ENCODE peak calls at places on chromosomes 16 and 17, in seven cellular contexts. I is stomach, A is ovary, T is thyroid gland, G is uterus, C is suprapubic skin, L is lower leg skin. P is an unnamed sample.

GRCh38 chr16:16917201-16917600 is 538.3 kb downstream of the NPIPA7 start:
- DNase-seq in I (no peak), A (no peak), T (peak; percentile 1), G (no peak), C (no peak), L (no peak), P (no peak)

GRCh38 chr17:56824503-56824902 is 9.2 kb downstream of the C17orf67 start:
- DNase-seq in I (no peak), A (no peak), T (no peak), G (no peak), C (no peak), L (no peak), P (no peak)

GRCh38 chr17:72031219-72031906 is 89.5 kb upstream of the SOX9 start:
- DNase-seq in I (no peak), A (no peak), T (no peak), G (no peak), C (no peak), L (no peak), P (no peak)

GRCh38 chr16:88854306-88855111 is 2.2 kb downstream of the GALNS start:
- DNase-seq in I (no peak), A (peak; percentile 34), T (no peak), G (no peak), C (no peak), L (no peak), P (no peak)

GRCh38 chr17:82875418-82875856 is 35.6 kb upstream of the ZNF750 start:
- DNase-seq in I (peak; percentile 87), A (no peak), T (peak; percentile 64), G (no peak), C (peak; percentile 81), L (peak; percentile 82), P (peak; percentile 79)

GRCh38 chr16:7615565-7615964 is 282.9 kb downstream of the RBFOX1 start:
- DNase-seq in I (no peak), A (no peak), T (no peak), G (no peak), C (no peak), L (no peak), P (no peak)

GRCh38 chr17:79007504-79008381 is 1.8 kb downstream of the CANT1 start:
- DNase-seq in I (no peak), A (no peak), T (no peak), G (peak; percentile 13), C (peak; percentile 56), L (no peak), P (peak; percentile 45)

GRCh38 chr16:85555549-85556455 is 57.3 kb upstream of the GSE1 start:
- DNase-seq in I (peak; percentile 55), A (peak; percentile 66), T (peak; percentile 60), G (peak; percentile 55), C (no peak), L (no peak), P (no peak)

GRCh38 chr17:50689956-50690886 is 17.5 kb downstream of the ANKRD40 start:
- DNase-seq in I (no peak), A (no peak), T (peak; percentile 80), G (no peak), C (peak; percentile 51), L (no peak), P (no peak)

GRCh38 chr17:9144502-9145233 is 123.4 kb downstream of the NTN1 start:
- DNase-seq in I (no peak), A (no peak), T (no peak), G (no peak), C (no peak), L (no peak), P (no peak)

GRCh38 chr17:6070280-6070894 is at the start of gene WSCD1:
- DNase-seq in I (peak; percentile 45), A (no peak), T (peak; percentile 35), G (no peak), C (no peak), L (no peak), P (no peak)

DNA sequence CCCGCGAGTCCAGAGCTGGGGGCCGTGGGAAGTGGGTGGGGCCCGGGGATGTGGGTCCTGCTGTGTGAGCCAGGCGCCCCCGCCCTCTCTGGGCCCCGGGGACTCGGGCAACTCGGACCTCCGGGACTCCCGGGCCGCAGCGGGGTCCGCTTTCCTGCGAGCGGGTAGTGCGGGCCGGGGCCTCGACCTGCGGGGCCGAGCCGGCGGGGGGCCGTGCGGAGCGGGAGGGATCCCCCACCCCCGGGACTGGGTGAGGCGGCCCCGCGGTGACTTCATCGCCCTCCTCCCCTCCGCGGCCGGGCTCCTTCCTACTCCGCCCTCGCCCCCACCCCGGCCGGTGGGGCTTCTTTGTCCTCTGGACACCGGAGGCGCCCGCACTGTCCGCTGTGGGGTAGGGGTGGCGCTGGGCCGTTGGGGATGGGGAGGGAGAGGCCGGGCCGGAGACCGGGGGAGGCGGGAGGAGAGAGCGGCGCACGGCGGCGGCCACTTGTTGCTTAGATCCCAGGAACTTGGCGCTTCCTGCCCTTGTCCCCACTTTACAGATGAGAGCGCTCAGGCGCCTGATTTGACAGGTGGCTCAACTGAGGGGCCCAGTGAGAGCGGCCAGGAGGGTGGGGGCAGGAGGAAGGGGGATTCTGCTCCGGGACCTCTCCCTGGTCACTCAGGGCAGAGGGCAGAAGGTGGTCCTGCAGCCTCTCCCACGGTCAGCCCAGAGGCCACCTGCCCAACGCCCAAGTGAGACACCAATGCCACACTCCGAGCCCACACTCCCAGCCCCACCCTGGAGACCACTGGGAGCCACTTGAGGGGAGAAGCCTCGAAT is 884 bp downstream of the CMTM3 start:
- DNase-seq in I (peak; percentile 40), A (peak; percentile 78), T (peak; percentile 45), G (peak; percentile 67), C (peak; percentile 85), L (no peak), P (no peak)
- TF ChIP-seq POLR2A in I (no peak), A (no peak), T (no peak), G (no peak), C (no peak), L (no peak), P (no peak)

DNA sequence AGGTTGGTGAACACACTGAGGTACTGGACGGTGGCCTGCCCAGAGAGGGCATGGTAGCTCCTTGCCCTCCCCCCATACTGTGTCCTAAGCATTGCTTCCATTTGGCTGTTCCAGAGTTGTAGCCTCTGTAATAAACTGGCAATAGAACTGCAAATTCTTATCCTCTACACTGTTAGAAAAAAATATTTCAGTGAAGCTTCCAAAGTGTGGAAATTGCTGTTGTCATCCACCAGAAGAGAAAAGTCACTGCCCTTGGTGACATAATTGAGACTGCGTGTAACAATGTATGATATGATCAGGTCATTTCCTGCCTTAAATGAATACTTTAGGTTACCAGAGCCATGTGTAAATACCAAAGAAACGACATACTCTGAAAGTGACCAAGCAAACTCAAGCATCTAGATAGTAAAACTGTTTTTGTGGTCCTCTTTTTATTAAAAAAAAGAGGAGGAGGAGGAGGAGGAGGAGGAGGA is 65.9 kb downstream of the CEP95 start:
- DNase-seq in I (no peak), A (no peak), T (no peak), G (no peak), C (no peak), L (no peak), P (no peak)
- TF ChIP-seq POLR2A in I (no peak), A (no peak), T (no peak), G (no peak), C (no peak), L (no peak), P (no peak)

GRCh38 chr16:81752225-81752875 is 26.7 kb upstream of the PLCG2 start:
- DNase-seq in I (peak; percentile 52), A (no peak), T (no peak), G (no peak), C (no peak), L (peak; percentile 53), P (no peak)
- TF ChIP-seq POLR2A in I (no peak), A (no peak), T (no peak), G (no peak), C (no peak), L (no peak), P (no peak)

DNA sequence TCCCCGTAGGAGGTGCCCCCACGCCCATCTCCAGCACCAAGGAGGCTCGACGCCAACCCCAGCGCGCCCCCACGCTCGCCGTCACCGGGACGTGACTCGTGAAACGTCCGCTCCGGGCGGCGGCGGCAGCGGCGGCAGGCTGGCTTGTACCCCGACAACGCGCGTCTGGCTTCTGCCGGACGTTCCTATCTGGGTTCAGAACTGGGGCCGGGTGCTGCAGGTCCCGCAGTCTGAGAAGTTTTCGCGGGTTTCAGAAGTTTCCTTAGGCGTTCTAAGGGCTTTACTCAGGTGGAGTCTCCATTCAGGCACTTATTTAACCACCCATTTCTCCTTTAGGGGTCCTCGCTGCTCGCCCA is 672 bp upstream of the ALKBH5 start:
- DNase-seq in I (peak; percentile 78), A (peak; percentile 92), T (peak; percentile 87), G (peak; percentile 89), C (peak; percentile 93), L (peak; percentile 77), P (no peak)
- TF ChIP-seq POLR2A in I (no peak), A (peak; percentile 40), T (no peak), G (no peak), C (peak; percentile 15), L (no peak), P (peak; percentile 27)

DNA sequence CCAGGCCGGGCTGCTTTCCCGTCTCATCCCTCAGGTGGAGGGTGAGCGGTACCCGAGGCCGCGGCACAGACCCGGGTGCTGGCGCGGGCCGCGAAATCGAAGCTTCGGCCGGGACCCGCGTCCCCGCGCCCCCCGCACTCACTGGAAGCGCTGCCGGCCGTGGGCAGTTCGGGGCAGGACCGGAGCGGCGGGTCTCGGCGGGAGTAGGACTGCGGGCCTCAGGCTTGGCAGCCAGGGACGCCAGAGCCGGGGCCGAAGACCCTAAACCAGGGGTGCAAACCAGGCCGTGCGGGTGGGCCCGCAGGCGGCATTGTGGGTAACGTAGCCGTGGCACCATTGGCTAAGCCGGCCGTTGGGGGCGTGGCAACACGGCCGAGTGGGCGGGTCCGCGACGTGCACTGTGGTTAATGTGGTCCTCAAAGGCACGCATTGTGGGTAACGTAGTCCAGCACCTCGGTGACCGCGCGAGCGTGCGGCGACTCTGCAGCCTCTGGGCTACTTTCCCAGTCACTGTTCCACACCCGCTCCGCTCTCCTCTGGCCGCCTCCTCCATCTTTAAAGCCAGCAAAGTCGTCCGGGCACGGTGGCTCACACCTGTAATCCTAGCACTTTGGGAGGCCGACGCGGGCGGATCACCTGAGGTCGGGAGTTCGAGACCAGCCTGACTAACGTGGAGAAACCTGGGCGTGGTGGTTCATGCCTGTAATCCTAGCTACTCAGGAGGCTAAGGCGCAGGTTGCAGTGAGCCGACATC is at the start of gene ZNF500:
- DNase-seq in I (peak; percentile 99), A (peak; percentile 99), T (peak; percentile 99), G (peak; percentile 99), C (peak; percentile 99), L (peak; percentile 98), P (peak; percentile 98)
- TF ChIP-seq POLR2A in I (no peak), A (no peak), T (no peak), G (peak; percentile 66), C (peak; percentile 16), L (no peak), P (no peak)